ENCODE peak calls at places on chromosomes 3 and 15, in four cellular contexts. Y is K562, Q is GM12878, H is HepG2. P is an unnamed sample.

GRCh38 chr15:56869573-56869972 is 48.9 kb upstream of the TCF12 start:
- DNase-seq in Y (peak), Q (no peak), H (no peak), P (peak)

GRCh38 chr3:174397848-174398247 is 461.3 kb upstream of the NAALADL2 start:
- DNase-seq in Y (no peak), Q (no peak), H (peak), P (no peak)

GRCh38 chr3:25897019-25897418 is 107.1 kb downstream of the OXSM start:
- DNase-seq in Y (peak), Q (no peak), H (peak), P (peak)

GRCh38 chr15:51758645-51759044 is 7.2 kb downstream of the TMOD2 start:
- DNase-seq in Y (peak), Q (no peak), H (no peak), P (no peak)

GRCh38 chr3:174223611-174224010 is 635.5 kb upstream of the NAALADL2 start:
- DNase-seq in Y (no peak), Q (no peak), H (no peak), P (no peak)

GRCh38 chr15:57769266-57769665 is 62.8 kb downstream of the POLR2M start:
- DNase-seq in Y (peak), Q (no peak), H (no peak), P (no peak)

GRCh38 chr3:179398574-179399249 is 51.2 kb downstream of the MFN1 start:
- DNase-seq in Y (no peak), Q (no peak), H (no peak), P (no peak)

GRCh38 chr3:55588120-55588765 is 101.1 kb upstream of the WNT5A start:
- DNase-seq in Y (no peak), Q (no peak), H (no peak), P (no peak)

GRCh38 chr15:33458421-33458820 is 147.7 kb downstream of the RYR3 start:
- DNase-seq in Y (no peak), Q (no peak), H (no peak), P (no peak)

GRCh38 chr15:63054985-63055384 is 12.4 kb downstream of the TPM1 start:
- DNase-seq in Y (no peak), Q (no peak), H (no peak), P (no peak)

GRCh38 chr15:25762015-25762662 is 101.0 kb downstream of the ATP10A start:
- DNase-seq in Y (no peak), Q (no peak), H (no peak), P (no peak)
- TF ChIP-seq SP1 in Y (no peak), Q (no peak), H (no peak), P (no peak)

GRCh38 chr3:182308328-182308727 is 485.0 kb upstream of the ATP11B start:
- DNase-seq in Y (no peak), Q (no peak), H (no peak), P (no peak)

GRCh38 chr3:182305881-182306665 is 487.2 kb upstream of the ATP11B start:
- DNase-seq in Y (no peak), Q (no peak), H (no peak), P (no peak)

GRCh38 chr3:182303169-182303568 is 490.1 kb upstream of the ATP11B start:
- DNase-seq in Y (no peak), Q (no peak), H (no peak), P (no peak)

DNA sequence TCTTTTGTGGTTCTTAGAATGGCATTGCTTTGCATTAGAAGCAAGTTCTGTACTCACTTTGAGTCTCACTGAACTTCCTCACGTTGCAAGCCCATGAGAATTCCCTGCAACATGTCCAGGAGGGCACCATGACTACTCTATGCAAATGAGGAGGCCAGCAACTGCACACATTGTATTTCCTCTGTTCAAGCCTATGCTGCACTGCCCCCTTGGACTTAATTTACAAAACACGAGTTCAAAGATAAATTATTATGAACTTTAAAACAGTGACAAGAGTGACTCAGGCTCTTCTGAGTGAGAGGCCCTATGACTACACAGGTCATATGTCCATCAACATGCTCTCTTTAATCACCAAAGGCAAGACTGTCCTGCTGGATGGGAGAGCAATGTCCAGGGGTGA is 484.2 kb upstream of the ATP11B start:
- DNase-seq in Y (peak), Q (no peak), H (peak), P (no peak)
- TF ChIP-seq ETV6 in Y (no peak), Q (no peak), H (no peak), P (no peak)

GRCh38 chr15:41640985-41641384 is 19.2 kb upstream of the MGA start:
- DNase-seq in Y (no peak), Q (no peak), H (no peak), P (no peak)
- TF ChIP-seq SP1 in Y (no peak), Q (no peak), H (no peak), P (no peak)

DNA sequence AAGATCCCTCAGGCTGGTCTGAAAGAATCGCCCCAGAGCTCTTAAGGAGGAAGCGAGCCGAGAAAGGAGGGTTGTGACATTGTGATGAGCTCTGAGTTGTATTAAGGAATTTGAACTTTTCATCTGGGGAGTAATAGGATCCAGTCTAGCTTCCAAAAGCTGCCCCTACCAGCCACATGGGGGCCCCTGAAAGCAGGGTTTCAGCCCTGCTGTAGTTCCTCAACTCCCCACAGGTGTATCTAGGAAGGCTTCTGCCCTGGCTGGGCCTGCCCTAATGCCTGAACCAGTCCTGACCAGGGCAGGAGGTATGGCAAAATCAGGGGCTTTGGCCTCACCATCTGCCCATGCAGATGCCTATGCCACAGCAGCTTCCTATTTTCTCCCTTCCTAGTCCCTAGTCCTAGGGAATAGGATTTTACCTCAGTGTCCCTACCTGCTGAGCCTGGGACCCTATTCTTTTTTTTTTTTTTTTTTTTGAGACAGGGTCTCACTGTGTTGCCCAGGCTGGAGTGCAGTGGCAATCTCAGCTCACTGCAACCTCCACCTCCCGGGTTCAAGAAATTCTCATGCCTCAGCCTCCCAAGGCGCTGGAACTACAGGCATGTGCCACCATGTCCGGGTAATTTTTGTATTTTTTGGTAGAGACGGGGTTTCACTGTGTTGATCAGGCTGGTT is 5.0 kb upstream of the AP3S2 start:
- DNase-seq in Y (peak), Q (no peak), H (peak), P (peak)
- TF ChIP-seq ETV6 in Y (no peak), Q (no peak), H (no peak), P (no peak)

GRCh38 chr3:123025642-123026521 is 1.7 kb downstream of the SEMA5B start:
- DNase-seq in Y (no peak), Q (no peak), H (no peak), P (peak)
- TF ChIP-seq SP1 in Y (no peak), Q (no peak), H (no peak), P (no peak)

GRCh38 chr3:39814007-39814406 is 4.6 kb downstream of the MYRIP start:
- DNase-seq in Y (no peak), Q (no peak), H (no peak), P (no peak)
- TF ChIP-seq ETV6 in Y (no peak), Q (no peak), H (no peak), P (no peak)

GRCh38 chr3:110027446-110027845 is 690.1 kb upstream of the DPPA4 start:
- DNase-seq in Y (no peak), Q (no peak), H (no peak), P (no peak)
- TF ChIP-seq SP1 in Y (no peak), Q (no peak), H (no peak), P (no peak)

P was measured in WTC11.